ENCODE peak calls at places on chromosomes 12 and 14, in seven cellular contexts. B is breast epithelium, A is HepG2, Q is esophagus squamous epithelium, L is HCT116, F is esophagus muscularis mucosa, U is tibial nerve. J is an unnamed sample.

GRCh38 chr14:50015708-50016107 is 100.7 kb downstream of the VCPKMT start:
- DNase-seq in B (no peak), Q (no peak), L (no peak), U (no peak), A (no peak), F (no peak), J (no peak)

GRCh38 chr12:71664411-71665108 is 459 bp downstream of the THAP2 start:
- DNase-seq in U (no peak), F (no peak), L (no peak), A (no peak), B (no peak), Q (peak), J (no peak)

GRCh38 chr12:1584326-1584725 is 10.1 kb downstream of the FBXL14 start:
- DNase-seq in F (no peak), A (no peak), L (no peak), Q (no peak), U (no peak), B (no peak), J (no peak)

GRCh38 chr12:120119395-120119973 is 2.9 kb upstream of the RAB35 start:
- DNase-seq in A (peak), U (no peak), B (no peak), F (no peak), Q (no peak), L (no peak), J (no peak)

GRCh38 chr14:81464253-81465001 is 64.3 kb upstream of the STON2 start:
- DNase-seq in U (no peak), Q (no peak), A (peak), F (no peak), L (peak), B (no peak), J (peak)

GRCh38 chr12:89372584-89373370 is 20.5 kb upstream of the DUSP6 start:
- DNase-seq in L (no peak), F (no peak), B (no peak), Q (no peak), A (no peak), U (no peak), J (no peak)

GRCh38 chr14:93105362-93105761 is 10.4 kb downstream of the ITPK1 start:
- DNase-seq in L (no peak), Q (no peak), F (no peak), A (no peak), B (peak), U (no peak), J (no peak)

GRCh38 chr12:1657616-1658167 is 28.7 kb downstream of the WNT5B start:
- DNase-seq in A (no peak), L (no peak), F (no peak), B (no peak), Q (no peak), U (no peak), J (no peak)

GRCh38 chr14:54901380-54902142 is 1.1 kb downstream of the GCH1 start:
- DNase-seq in Q (no peak), B (peak), L (no peak), A (no peak), U (no peak), F (no peak), J (no peak)

GRCh38 chr14:105086833-105087307 is 21.6 kb upstream of the GPR132 start:
- DNase-seq in A (peak), U (peak), L (peak), Q (no peak), F (peak), B (peak), J (peak)

GRCh38 chr14:32940066-32940651 is 1.5 kb downstream of the NPAS3 start:
- DNase-seq in Q (no peak), U (no peak), L (no peak), F (no peak), A (no peak), B (no peak), J (no peak)

GRCh38 chr14:57069702-57070101 is 199.0 kb downstream of the EXOC5 start:
- DNase-seq in B (no peak), Q (no peak), F (no peak), L (no peak), A (no peak), U (no peak), J (no peak)

GRCh38 chr12:120497524-120498150 is 1.7 kb downstream of the DYNLL1 start:
- DNase-seq in B (peak), F (no peak), A (no peak), L (no peak), U (no peak), Q (no peak), J (no peak)

GRCh38 chr12:18403182-18403581 is 141.9 kb downstream of the PIK3C2G start:
- DNase-seq in B (no peak), F (no peak), A (no peak), L (no peak), Q (no peak), U (no peak), J (no peak)

GRCh38 chr14:45906257-45906656 is 653.3 kb upstream of the MIS18BP1 start:
- DNase-seq in B (no peak), A (no peak), Q (no peak), U (no peak), L (no peak), F (no peak), J (no peak)

GRCh38 chr12:31591308-31591901 is 469 bp upstream of the DENND5B start:
- DNase-seq in F (no peak), B (no peak), U (no peak), A (no peak), L (no peak), Q (no peak), J (no peak)
- TF ChIP-seq POLR2A in F (no peak), B (no peak), U (no peak), A (no peak), L (no peak), Q (no peak), J (no peak)

GRCh38 chr12:107580750-107581529 is 104.7 kb upstream of the PWP1 start:
- DNase-seq in Q (no peak), F (no peak), B (no peak), U (no peak), A (no peak), L (no peak), J (no peak)
- H3K4me3 ChIP-seq in Q (peak), F (peak), B (peak), U (peak), A (no peak), L (no peak), J (no peak)

GRCh38 chr12:13209279-13210021 is 12.9 kb downstream of the EMP1 start:
- DNase-seq in F (no peak), L (no peak), Q (no peak), B (no peak), A (no peak), U (no peak), J (no peak)

GRCh38 chr12:13211859-13212664 is 15.5 kb downstream of the EMP1 start:
- DNase-seq in L (peak), U (peak), A (peak), B (peak), Q (no peak), F (no peak), J (no peak)

GRCh38 chr12:13211191-13211858 is 14.8 kb downstream of the EMP1 start:
- DNase-seq in Q (no peak), U (no peak), F (no peak), B (no peak), L (no peak), A (no peak), J (no peak)

GRCh38 chr12:13210022-13210539 is 13.6 kb downstream of the EMP1 start:
- DNase-seq in B (no peak), L (no peak), U (no peak), F (no peak), A (no peak), Q (no peak), J (no peak)

GRCh38 chr12:13210543-13211190 is 14.1 kb downstream of the EMP1 start:
- DNase-seq in B (no peak), Q (no peak), L (no peak), U (no peak), F (no peak), A (no peak), J (no peak)
- TF ChIP-seq POLR2A in B (no peak), Q (no peak), L (no peak), U (no peak), F (no peak), A (no peak), J (no peak)

GRCh38 chr12:57868870-57869609 is 22.5 kb upstream of the CTDSP2 start:
- DNase-seq in F (no peak), U (no peak), L (no peak), B (no peak), A (no peak), Q (no peak), J (peak)
- H3K4me3 ChIP-seq in F (peak), U (no peak), L (no peak), B (no peak), A (no peak), Q (no peak), J (no peak)

DNA sequence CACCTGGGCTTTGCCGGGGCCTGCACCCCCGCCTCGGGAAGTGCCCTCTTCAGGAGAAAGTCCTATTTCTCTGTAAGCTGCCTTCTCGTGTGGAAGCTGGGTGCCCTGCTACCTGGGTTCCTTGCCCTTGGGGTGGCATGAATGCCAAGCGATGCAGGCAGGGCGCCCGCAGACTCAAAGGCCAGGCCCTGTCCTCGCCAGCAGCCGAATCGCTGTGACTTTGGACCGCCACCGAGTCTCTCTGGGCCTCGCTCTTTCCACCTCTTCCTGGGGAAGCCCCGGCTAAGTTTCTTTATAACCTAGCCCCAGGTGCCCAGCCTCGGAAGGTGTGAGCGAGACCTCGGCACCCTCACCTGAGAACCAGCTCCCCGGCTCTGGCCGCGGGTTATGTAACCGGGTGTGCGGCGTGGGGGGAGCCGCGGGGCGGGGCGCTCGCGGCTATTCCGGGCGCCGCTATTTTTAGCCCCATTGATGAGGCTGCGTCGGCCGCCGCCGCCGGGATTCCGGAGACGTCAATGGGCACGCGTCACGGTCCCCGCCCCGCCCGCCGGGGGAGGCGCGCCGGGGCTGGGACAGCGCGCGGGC is 14.6 kb upstream of the NR4A1 start:
- DNase-seq in A (no peak), L (no peak), U (peak), F (no peak), Q (no peak), B (peak), J (peak)
- TF ChIP-seq POLR2A in A (no peak), L (no peak), U (peak), F (no peak), Q (no peak), B (no peak), J (no peak)

GRCh38 chr12:110466791-110467190 is 1.3 kb downstream of the GPN3 start:
- DNase-seq in A (no peak), L (no peak), B (no peak), U (no peak), F (no peak), Q (no peak), J (no peak)
- H3K4me3 ChIP-seq in A (peak), L (peak), B (peak), U (peak), F (peak), Q (peak), J (no peak)

GRCh38 chr12:12927211-12928079 is 24.5 kb downstream of the GPRC5D start:
- DNase-seq in A (peak), Q (no peak), U (peak), F (no peak), B (peak), L (peak), J (no peak)
- TF ChIP-seq POLR2A in A (peak), Q (no peak), U (no peak), F (no peak), B (no peak), L (peak), J (no peak)

GRCh38 chr14:34169561-34169960 is 218.7 kb upstream of the EGLN3 start:
- DNase-seq in A (no peak), F (no peak), U (no peak), B (no peak), L (no peak), Q (no peak), J (no peak)
- H3K4me3 ChIP-seq in A (no peak), F (no peak), U (no peak), B (no peak), L (no peak), Q (no peak), J (no peak)

DNA sequence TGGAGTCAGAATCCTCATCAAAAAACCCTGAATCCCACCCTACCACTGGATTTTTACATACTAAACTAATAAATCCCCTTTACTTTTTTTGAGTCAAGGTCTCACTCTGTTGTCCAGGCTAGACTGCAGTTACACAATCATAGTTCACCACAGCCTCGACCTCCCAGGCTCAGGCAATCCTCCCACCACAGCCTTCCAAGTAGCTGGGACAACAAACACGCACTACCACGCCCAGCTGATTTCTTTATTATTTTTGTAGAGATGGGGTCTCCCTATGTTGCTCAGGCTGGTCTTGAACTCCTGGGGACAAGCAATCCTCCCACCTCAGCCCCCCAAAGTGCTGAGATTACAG is 24.3 kb downstream of the SPTSSA start:
- DNase-seq in B (no peak), A (no peak), U (no peak), F (no peak), L (no peak), Q (no peak), J (no peak)
- TF ChIP-seq POLR2A in B (no peak), A (no peak), U (no peak), F (no peak), L (no peak), Q (no peak), J (no peak)

DNA sequence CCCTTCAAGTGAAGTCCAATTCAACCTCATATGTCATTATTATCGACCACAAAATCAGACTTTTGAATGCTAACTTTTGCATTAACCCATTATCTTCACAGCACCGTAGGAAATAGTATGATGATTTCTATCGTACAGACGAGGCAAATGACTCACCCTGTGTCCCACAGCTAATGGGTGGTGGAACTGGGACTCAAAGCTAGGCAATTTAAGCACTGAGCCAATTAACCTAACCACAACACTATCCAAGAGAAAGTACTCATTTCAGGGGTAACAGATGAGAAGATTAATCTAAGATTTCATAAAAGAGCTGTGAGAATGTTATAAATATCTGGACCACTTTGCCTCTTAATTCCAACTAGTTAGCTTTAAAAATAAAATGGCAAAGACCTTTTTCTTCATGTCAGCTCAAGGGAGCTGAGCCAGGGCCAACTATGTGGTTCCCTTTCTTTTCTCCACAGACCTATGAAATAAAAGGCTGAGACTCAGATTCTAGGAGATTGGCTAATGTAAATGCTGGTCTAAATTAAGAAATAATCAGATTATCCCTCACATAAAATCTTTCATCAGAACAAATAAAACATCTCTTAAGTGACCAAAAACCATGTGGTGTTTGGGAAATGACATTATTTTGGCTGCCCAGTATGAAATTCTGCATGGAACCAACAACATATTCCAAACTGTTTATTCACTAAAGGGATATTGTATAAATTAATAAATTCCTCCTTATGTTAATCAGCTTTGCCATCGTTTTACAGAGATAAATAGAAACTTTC is 4.9 kb downstream of the PTGER2 start:
- DNase-seq in U (no peak), B (no peak), Q (no peak), A (no peak), F (no peak), L (no peak), J (no peak)
- H3K4me3 ChIP-seq in U (no peak), B (no peak), Q (no peak), A (no peak), F (no peak), L (no peak), J (no peak)

J was measured in lower leg skin.